ENCODE peak calls at places on chromosomes 4 and X, in four cellular contexts. P is activated CD8-positive, alpha-beta T cell treated with anti-CD3 and anti-CD28 coated beads, Interleukin-2, amount 10 ng/mL, durations not matched to agents 7 days and 5 days; E is stimulated activated CD8-positive, alpha-beta memory T cell treated with anti-CD3 and anti-CD28 coated beads, Interleukin-4, amount 100 ng/mL, for 24 hours; I is AG10803. C is an unnamed sample.

GRCh38 chr4:106717094-106717493 is 319.0 kb downstream of the DKK2 start:
- DNase-seq in P (no peak), E (no peak), I (peak), C (no peak)

GRCh38 chr4:152094851-152095700 is 334.3 kb upstream of the GATB start:
- DNase-seq in P (no peak), E (no peak), I (peak), C (peak)

GRCh38 chrX:105463483-105463882 is 243.0 kb upstream of the TEX13A start:
- DNase-seq in P (no peak), E (no peak), I (no peak), C (no peak)

GRCh38 chr4:155809835-155810234 is 51.0 kb downstream of the GUCY1B1 start:
- DNase-seq in P (peak), E (no peak), I (peak), C (no peak)

GRCh38 chr4:83552085-83552484 is 16.2 kb downstream of the GPAT3 start:
- DNase-seq in P (no peak), E (no peak), I (peak), C (no peak)

GRCh38 chrX:24334473-24334872 is 20.6 kb upstream of the SUPT20HL2 start:
- DNase-seq in P (no peak), E (no peak), I (no peak), C (no peak)

GRCh38 chr4:181874582-181874981 is 368.6 kb upstream of the TENM3 start:
- DNase-seq in P (no peak), E (no peak), I (no peak), C (no peak)

GRCh38 chr4:145734051-145734450 is 54.1 kb downstream of the C4orf51 start:
- DNase-seq in P (no peak), E (no peak), I (no peak), C (no peak)

GRCh38 chr4:78720994-78721677 is 55.0 kb upstream of the BMP2K start:
- DNase-seq in P (peak), E (peak), I (no peak), C (peak)

GRCh38 chrX:21865436-21865835 is 9.6 kb downstream of the YY2 start:
- DNase-seq in P (no peak), E (no peak), I (peak), C (no peak)

GRCh38 chr4:108240356-108240755 is 71.6 kb upstream of the LEF1 start:
- DNase-seq in P (no peak), E (no peak), I (peak), C (no peak)

GRCh38 chr4:54067163-54067562 is 2.8 kb upstream of the CHIC2 start:
- DNase-seq in P (no peak), E (no peak), I (peak), C (peak)

GRCh38 chr4:22491939-22492338 is 23.9 kb downstream of the ADGRA3 start:
- DNase-seq in P (no peak), E (no peak), I (no peak), C (no peak)

GRCh38 chr4:155964016-155964891 is 10.6 kb upstream of the CTSO start:
- DNase-seq in P (no peak), E (no peak), I (no peak), C (no peak)

GRCh38 chrX:7108995-7109634 is 38.4 kb upstream of the STS start:
- DNase-seq in P (no peak), E (no peak), I (no peak), C (no peak)

GRCh38 chr4:147361726-147362125 is 119.2 kb upstream of the EDNRA start:
- DNase-seq in P (no peak), E (no peak), I (peak), C (peak)

GRCh38 chr4:41877020-41877796 is 58.0 kb upstream of the TMEM33 start:
- DNase-seq in P (no peak), E (no peak), I (no peak), C (no peak)

GRCh38 chr4:159206427-159206871 is 103.6 kb downstream of the RAPGEF2 start:
- DNase-seq in P (peak), E (peak), I (peak), C (no peak)

GRCh38 chrX:115147220-115147619 is 42.0 kb upstream of the RBMXL3 start:
- DNase-seq in P (no peak), E (no peak), I (peak), C (no peak)

GRCh38 chr4:8171941-8172924 is 13.6 kb upstream of the ABLIM2 start:
- DNase-seq in P (no peak), E (no peak), I (no peak), C (no peak)

GRCh38 chrX:153556767-153557166 is 39.3 kb downstream of the ATP2B3 start:
- DNase-seq in P (no peak), E (no peak), I (no peak), C (no peak)

GRCh38 chr4:122119739-122120138 is 32.4 kb upstream of the BLTP1 start:
- DNase-seq in P (no peak), E (no peak), I (no peak), C (no peak)

GRCh38 chr4:56530269-56531148 is 24.9 kb downstream of the ARL9 start:
- DNase-seq in P (peak), E (peak), I (peak), C (peak)